ENCODE peak calls at places on chromosomes 3 and 15, in four cellular contexts. A, R, U and D are unnamed samples.

GRCh38 chr15:101156509-101157159 is 95.2 kb downstream of the CHSY1 start:
- DNase-seq in R (peak; percentile 88), A (peak; percentile 88), U (no peak), D (no peak)

GRCh38 chr15:34732430-34732829 is 22.4 kb downstream of the GJD2 start:
- DNase-seq in U (peak; percentile 46), A (no peak), R (no peak), D (no peak)

GRCh38 chr3:192929755-192930491 is 12.3 kb upstream of the MB21D2 start:
- DNase-seq in U (no peak), R (no peak), A (no peak), D (no peak)

GRCh38 chr3:58260261-58260731 is 22.7 kb downstream of the ABHD6 start:
- DNase-seq in U (peak; percentile 15), A (no peak), R (no peak), D (no peak)

GRCh38 chr15:96011109-96011608 is 319.3 kb upstream of the NR2F2 start:
- DNase-seq in R (no peak), U (no peak), A (no peak), D (no peak)

GRCh38 chr3:37338500-37338899 is 164.1 kb upstream of the LRRFIP2 start:
- DNase-seq in U (peak; percentile 52), A (no peak), R (no peak), D (no peak)

GRCh38 chr3:71680588-71680987 is 44.6 kb downstream of the EIF4E3 start:
- DNase-seq in U (peak; percentile 77), R (no peak), A (no peak), D (no peak)

GRCh38 chr15:55334997-55335396 is 16.0 kb downstream of the PIGB start:
- DNase-seq in A (no peak), U (peak; percentile 40), R (no peak), D (no peak)

GRCh38 chr3:69181592-69182211 is 59.3 kb upstream of the LMOD3 start:
- DNase-seq in A (no peak), R (no peak), U (peak; percentile 38), D (no peak)

GRCh38 chr3:24451461-24452099 is 43.1 kb downstream of the THRB start:
- DNase-seq in U (peak; percentile 21), R (no peak), A (no peak), D (peak; percentile 37)

GRCh38 chr15:50166216-50166615 is 15.8 kb upstream of the SLC27A2 start:
- DNase-seq in R (no peak), U (peak; percentile 20), A (no peak), D (no peak)

GRCh38 chr3:178320481-178321352 is 215.5 kb upstream of the KCNMB2 start:
- DNase-seq in R (no peak), U (peak; percentile 4), A (no peak), D (no peak)

GRCh38 chr3:52983336-52983807 is 62.5 kb downstream of the SFMBT1 start:
- DNase-seq in A (peak; percentile 85), R (peak; percentile 58), U (no peak), D (no peak)

GRCh38 chr3:178036745-178037144 is 499.5 kb upstream of the KCNMB2 start:
- DNase-seq in U (no peak), A (no peak), R (no peak), D (no peak)

GRCh38 chr15:62125763-62126162 is 39.3 kb downstream of the C2CD4B start:
- DNase-seq in U (peak; percentile 60), R (no peak), A (no peak), D (no peak)

GRCh38 chr3:106945435-106945834 is 431.8 kb upstream of the CCDC54 start:
- DNase-seq in A (no peak), R (no peak), U (no peak), D (no peak)

GRCh38 chr3:81643721-81644120 is 117.7 kb downstream of the GBE1 start:
- DNase-seq in A (no peak), R (no peak), U (peak; percentile 38), D (no peak)

GRCh38 chr3:114714237-114714636 is 420.4 kb downstream of the TIGIT start:
- DNase-seq in R (no peak), A (no peak), U (peak; percentile 14), D (no peak)

GRCh38 chr15:78085928-78086327 is 6.4 kb upstream of the SH2D7 start:
- DNase-seq in U (peak; percentile 29), A (no peak), R (no peak), D (no peak)

GRCh38 chr3:23739536-23739935 is 66.2 kb upstream of the UBE2E1 start:
- DNase-seq in A (no peak), U (peak; percentile 58), R (no peak), D (no peak)

GRCh38 chr3:51389423-51390183 is 1.5 kb upstream of the RBM15B start:
- DNase-seq in R (peak; percentile 66), U (peak; percentile 54), A (peak; percentile 49), D (peak; percentile 63)

GRCh38 chr15:39622660-39623549 is 42.0 kb downstream of the THBS1 start:
- DNase-seq in A (no peak), R (no peak), U (no peak), D (no peak)

GRCh38 chr15:96858693-96859092 is 528.2 kb downstream of the NR2F2 start:
- DNase-seq in R (no peak), U (no peak), A (no peak), D (no peak)

GRCh38 chr15:60423540-60423939 is 25.8 kb upstream of the ANXA2 start:
- DNase-seq in U (peak; percentile 66), A (no peak), R (no peak), D (no peak)

GRCh38 chr3:84136425-84136824 is 822.4 kb upstream of the CADM2 start:
- DNase-seq in U (peak; percentile 14), A (no peak), R (no peak), D (no peak)

GRCh38 chr3:46516521-46516920 is 18.7 kb downstream of the RTP3 start:
- DNase-seq in U (no peak), A (no peak), R (no peak), D (no peak)

GRCh38 chr3:25033407-25034029 is 394.5 kb upstream of the RARB start:
- DNase-seq in A (no peak), U (peak; percentile 66), R (peak; percentile 30), D (peak; percentile 62)

GRCh38 chr15:79896131-79896633 is 632 bp downstream of the MTHFS start:
- DNase-seq in R (peak; percentile 19), U (peak; percentile 23), A (no peak), D (no peak)

GRCh38 chr3:149274220-149274619 is 52.6 kb upstream of the CP start:
- DNase-seq in U (no peak), A (no peak), R (no peak), D (no peak)

GRCh38 chr3:171465768-171466167 is 5.6 kb upstream of the TNIK start:
- DNase-seq in U (no peak), R (no peak), A (no peak), D (no peak)

GRCh38 chr15:95410757-95411156 is 919.7 kb upstream of the NR2F2 start:
- DNase-seq in A (no peak), R (no peak), U (no peak), D (no peak)

GRCh38 chr15:92391640-92392039 is 2.0 kb upstream of the ST8SIA2 start:
- DNase-seq in R (peak; percentile 60), A (no peak), U (peak; percentile 51), D (no peak)

GRCh38 chr15:89640245-89640644 is 15.0 kb downstream of the KIF7 start:
- DNase-seq in A (no peak), U (no peak), R (no peak), D (no peak)

GRCh38 chr3:183564046-183564445 is 8.5 kb upstream of the KLHL6 start:
- DNase-seq in A (no peak), R (no peak), U (no peak), D (no peak)

GRCh38 chr3:183563686-183563941 is 8.1 kb upstream of the KLHL6 start:
- DNase-seq in R (no peak), U (no peak), A (no peak), D (no peak)

GRCh38 chr3:183555541-183556081 is at the start of gene KLHL6:
- DNase-seq in U (no peak), R (peak; percentile 83), A (peak; percentile 74), D (peak; percentile 58)

DNA sequence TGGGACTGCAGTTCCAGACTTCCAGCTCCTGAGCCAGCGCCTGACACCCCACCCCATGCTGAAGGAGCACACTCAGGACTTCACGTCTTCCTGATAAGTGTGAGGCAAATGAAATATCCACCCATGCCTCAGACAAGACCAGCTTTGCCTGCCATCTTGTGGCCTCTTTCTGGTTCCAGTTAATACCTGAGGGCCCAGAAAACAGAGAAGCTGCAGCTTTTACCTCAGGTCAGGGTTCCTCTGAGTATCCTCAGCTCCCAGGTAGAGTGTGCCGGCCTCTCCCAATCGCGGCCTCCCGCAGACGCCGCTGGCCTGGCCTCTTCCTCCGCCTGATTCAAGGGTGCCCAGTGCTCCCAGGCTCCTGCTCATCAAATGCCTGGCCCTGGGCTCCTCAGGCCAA is 5.1 kb upstream of the KLHL6 start:
- DNase-seq in R (peak; percentile 53), U (peak; percentile 13), A (no peak), D (no peak)
- TF ChIP-seq CTCF in R (peak; percentile 52), U (no peak), A (peak; percentile 33), D (peak; percentile 40)

DNA sequence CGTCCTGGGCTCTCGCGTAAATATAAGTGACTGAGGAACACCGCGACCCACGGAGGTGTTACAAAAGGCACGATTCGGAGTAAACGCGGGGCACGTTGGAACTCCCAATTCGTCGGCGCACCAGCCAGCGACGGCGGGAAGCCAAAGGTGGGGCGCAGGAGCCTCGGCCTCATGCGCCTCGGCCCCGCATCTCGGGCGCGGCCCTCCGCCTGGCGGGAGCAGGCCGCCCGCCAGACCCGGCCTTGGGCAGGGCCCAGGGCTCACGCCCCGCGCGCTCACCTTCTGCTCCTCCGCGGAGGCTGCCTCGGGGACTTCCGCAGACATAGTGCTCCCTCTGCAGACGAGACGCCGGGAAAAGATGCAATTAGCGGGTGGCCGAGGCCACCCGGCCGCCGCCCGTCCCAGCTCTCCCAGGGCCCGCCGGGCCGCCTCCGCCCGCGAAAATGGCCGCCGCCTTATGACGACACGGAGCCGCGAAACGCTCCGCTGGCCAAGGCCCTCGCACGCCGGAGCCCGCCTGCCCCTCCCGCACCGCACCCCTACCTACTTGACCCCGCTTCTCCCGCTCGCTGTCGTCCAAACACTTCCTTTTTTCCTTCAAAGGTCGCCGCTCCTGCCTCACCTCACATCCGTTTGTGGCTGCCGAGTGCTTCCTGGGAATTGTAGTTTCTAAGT is at the start of gene ARPP19:
- DNase-seq in A (peak; percentile 94), R (peak; percentile 90), U (peak; percentile 96), D (peak; percentile 95)
- TF ChIP-seq CTCF in A (no peak), R (peak; percentile 42), U (no peak), D (no peak)

GRCh38 chr3:132284756-132285619 is 32.2 kb upstream of the ACP3 start:
- DNase-seq in U (no peak), A (no peak), R (no peak), D (peak; percentile 28)
- TF ChIP-seq CTCF in U (no peak), A (no peak), R (no peak), D (no peak)

GRCh38 chr3:122680381-122681293 is at the start of gene PARP14:
- DNase-seq in A (peak; percentile 62), R (peak; percentile 69), U (peak; percentile 80), D (peak; percentile 82)
- TF ChIP-seq CTCF in A (no peak), R (peak; percentile 16), U (no peak), D (peak; percentile 6)

DNA sequence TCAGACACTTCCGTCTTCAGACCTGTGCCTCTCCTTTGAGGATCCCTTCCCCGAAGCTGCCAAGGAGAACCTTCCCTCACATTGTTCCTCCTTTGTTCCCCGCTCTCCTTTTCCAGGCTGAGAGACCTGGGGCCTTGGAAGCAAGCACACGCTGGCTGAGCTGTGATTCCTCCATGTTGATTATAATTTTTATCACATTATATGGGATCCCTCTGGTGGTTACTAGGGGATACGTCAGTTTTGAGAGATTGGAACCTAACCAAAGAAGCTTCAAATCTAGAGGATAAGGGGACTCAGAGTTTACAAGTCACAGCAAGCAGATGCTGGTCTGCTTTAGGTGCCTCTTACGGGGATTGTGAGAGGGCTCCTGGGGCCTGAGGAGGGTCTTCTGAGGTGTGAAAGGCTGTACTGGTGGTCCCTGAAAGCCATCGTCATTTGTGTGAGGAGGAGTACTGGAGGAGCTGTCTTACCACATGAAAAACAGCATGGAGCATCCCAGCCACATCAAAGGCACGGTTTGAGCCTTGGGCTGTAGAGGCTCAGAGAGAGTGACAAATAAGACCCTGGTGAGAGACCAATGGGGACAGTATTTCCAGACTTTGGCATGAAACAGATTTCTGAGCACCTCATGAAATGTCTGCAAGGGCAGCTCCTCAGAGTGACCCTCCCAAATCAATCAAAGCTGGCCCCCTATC is 760.1 kb upstream of the CFAP20DC start:
- DNase-seq in A (no peak), U (peak; percentile 33), R (peak; percentile 18), D (no peak)
- TF ChIP-seq CTCF in A (peak; percentile 8), U (peak; percentile 45), R (no peak), D (peak; percentile 19)